ENCODE peak calls at places on chromosome 22, in eight cellular contexts. B is DMS153, A is psoas muscle, Q is BE2C, H is skeletal muscle cell, J is NCI-H2029, T is occipital lobe, Y is NCI-H748 treated with DMSO at 0.1 percent for 48 hours. U is an unnamed sample.

GRCh38 chr22:39662677-39663034 is 92.1 kb downstream of the CACNA1I start:
- DNase-seq in Q (no peak), A (no peak), B (no peak), H (no peak), J (no peak), Y (no peak), T (no peak), U (no peak)

GRCh38 chr22:22909605-22910271 is 22.1 kb downstream of the IGLL5 start:
- DNase-seq in H (no peak), T (no peak), A (peak; percentile 6), Y (no peak), B (no peak), Q (no peak), J (no peak), U (no peak)

GRCh38 chr22:36864454-36865215 is 3.8 kb downstream of the NCF4 start:
- DNase-seq in A (no peak), Q (no peak), H (no peak), J (no peak), T (no peak), Y (no peak), B (no peak), U (no peak)

GRCh38 chr22:44942056-44942455 is 67.7 kb downstream of the PHF21B start:
- DNase-seq in B (no peak), Q (no peak), A (peak; percentile 9), T (no peak), Y (no peak), H (no peak), J (no peak), U (no peak)

GRCh38 chr22:47063071-47063509 is 300.6 kb downstream of the TBC1D22A start:
- DNase-seq in T (no peak), Q (no peak), B (no peak), J (no peak), Y (no peak), H (no peak), A (no peak), U (no peak)

GRCh38 chr22:28172948-28173360 is 253.9 kb upstream of the PITPNB start:
- DNase-seq in B (peak; percentile 93), A (no peak), Q (peak; percentile 22), J (peak; percentile 52), Y (peak; percentile 2), H (no peak), T (no peak), U (no peak)

GRCh38 chr22:50305658-50306566 is 1.5 kb downstream of the PLXNB2 start:
- DNase-seq in A (peak; percentile 87), T (peak; percentile 62), Q (peak; percentile 67), B (peak; percentile 88), H (peak; percentile 88), J (peak; percentile 69), Y (peak; percentile 28), U (no peak)

GRCh38 chr22:19767427-19768380 is 7.1 kb downstream of the TBX1 start:
- DNase-seq in Y (no peak), H (no peak), T (no peak), A (peak; percentile 68), J (no peak), Q (no peak), B (no peak), U (no peak)

GRCh38 chr22:22429374-22430108 is 79.0 kb downstream of the ZNF280B start:
- DNase-seq in Q (no peak), B (no peak), T (no peak), H (no peak), Y (no peak), J (no peak), A (no peak), U (no peak)

GRCh38 chr22:24442352-24442744 is 14.9 kb downstream of the ADORA2A start:
- DNase-seq in T (no peak), H (no peak), A (no peak), B (no peak), Y (no peak), Q (peak; percentile 60), J (no peak), U (no peak)

GRCh38 chr22:43901976-43902643 is 10.3 kb upstream of the PNPLA5 start:
- DNase-seq in T (no peak), Y (no peak), J (no peak), Q (no peak), B (no peak), A (no peak), H (no peak), U (no peak)

GRCh38 chr22:50476819-50477344 is 2.0 kb upstream of the SBF1 start:
- DNase-seq in Q (no peak), J (no peak), H (no peak), B (no peak), T (no peak), A (no peak), Y (no peak), U (no peak)

GRCh38 chr22:34414467-34415440 is 494.5 kb upstream of the LARGE1 start:
- DNase-seq in J (peak; percentile 62), T (no peak), H (no peak), Q (peak; percentile 21), B (peak; percentile 47), Y (no peak), A (no peak), U (peak; percentile 74)

GRCh38 chr22:21937041-21937820 is 15.4 kb downstream of the PPM1F start:
- DNase-seq in H (no peak), B (no peak), A (peak; percentile 73), Q (no peak), J (no peak), Y (no peak), T (peak; percentile 31), U (no peak)

GRCh38 chr22:23305321-23305910 is 125.1 kb downstream of the BCR start:
- DNase-seq in H (no peak), Y (no peak), Q (no peak), A (no peak), J (no peak), B (no peak), T (peak; percentile 46), U (peak; percentile 64)

GRCh38 chr22:48581206-48581766 is 1246.4 kb downstream of the BRD1 start:
- DNase-seq in Q (no peak), A (peak; percentile 29), Y (no peak), T (no peak), J (no peak), B (no peak), H (no peak), U (no peak)

GRCh38 chr22:48247829-48248228 is 1485.4 kb downstream of the TBC1D22A start:
- DNase-seq in A (no peak), B (no peak), Y (no peak), Q (no peak), J (no peak), T (no peak), H (no peak), U (no peak)

GRCh38 chr22:18122254-18122554 is 11.6 kb downstream of the TUBA8 start:
- DNase-seq in A (no peak), B (no peak), J (no peak), Q (no peak), Y (no peak), T (no peak), H (no peak), U (no peak)

GRCh38 chr22:31585161-31585859 is 76.7 kb downstream of the PISD start:
- DNase-seq in Q (no peak), Y (no peak), B (no peak), A (no peak), J (no peak), H (peak; percentile 76), T (no peak), U (no peak)

GRCh38 chr22:20783844-20784723 is 10.2 kb downstream of the SERPIND1 start:
- DNase-seq in Y (no peak), B (peak; percentile 46), A (no peak), J (peak; percentile 42), H (no peak), Q (peak; percentile 55), T (no peak), U (no peak)

GRCh38 chr22:42921301-42921700 is 64.2 kb upstream of the ARFGAP3 start:
- DNase-seq in H (no peak), B (no peak), Y (no peak), Q (no peak), T (no peak), J (no peak), A (no peak), U (no peak)

GRCh38 chr22:29343313-29343805 is 27.9 kb upstream of the RASL10A start:
- DNase-seq in H (no peak), T (peak; percentile 69), Q (peak; percentile 83), B (no peak), A (peak; percentile 51), Y (no peak), J (peak; percentile 77), U (no peak)

GRCh38 chr22:31495343-31495742 is 993 bp upstream of the SFI1 start:
- DNase-seq in J (no peak), Q (no peak), T (no peak), A (no peak), B (no peak), Y (no peak), H (no peak), U (no peak)

GRCh38 chr22:47927811-47928210 is 1165.4 kb downstream of the TBC1D22A start:
- DNase-seq in H (no peak), Q (no peak), Y (no peak), T (no peak), J (no peak), B (no peak), A (no peak), U (no peak)

GRCh38 chr22:29040385-29041275 is 21.0 kb downstream of the C22orf31 start:
- DNase-seq in Q (peak; percentile 75), Y (peak; percentile 32), J (peak; percentile 55), T (peak; percentile 57), A (peak; percentile 68), H (peak; percentile 69), B (peak; percentile 30), U (no peak)

GRCh38 chr22:35186492-35186891 is 70.8 kb upstream of the HMGXB4 start:
- DNase-seq in Q (no peak), B (no peak), H (no peak), J (no peak), T (no peak), Y (no peak), A (no peak), U (no peak)

GRCh38 chr22:36505998-36506635 is 723 bp downstream of the FOXRED2 start:
- DNase-seq in T (no peak), A (no peak), B (no peak), Y (no peak), Q (peak; percentile 19), H (no peak), J (no peak), U (no peak)

GRCh38 chr22:40024201-40025061 is 29.7 kb downstream of the FAM83F start:
- DNase-seq in Q (peak; percentile 80), B (peak; percentile 70), J (peak; percentile 46), T (peak; percentile 52), Y (peak; percentile 28), A (peak; percentile 81), H (no peak), U (no peak)